ENCODE peak calls at places on chromosomes 7 and 10, in four cellular contexts. One of them, this sample, is unnamed.
A peak's percentile ranks its signal among the peaks of the same experiment; 100 is the strongest.

GRCh38 chr10:96208271-96208670 is 63.1 kb downstream of the BLNK start:
- DNase-seq in upper lobe of left lung: no peak
- DNase-seq in suprapubic skin: no peak
- DNase-seq in stomach: no peak
- DNase-seq in this sample: no peak

GRCh38 chr10:52488606-52489485 is 174.8 kb downstream of the DKK1 start:
- DNase-seq in upper lobe of left lung: no peak
- DNase-seq in suprapubic skin: no peak
- DNase-seq in stomach: no peak
- DNase-seq in this sample: no peak

GRCh38 chr7:131225619-131226101 is 102.0 kb upstream of the MKLN1 start:
- DNase-seq in stomach: peak; percentile 28
- DNase-seq in suprapubic skin: no peak
- DNase-seq in upper lobe of left lung: no peak
- DNase-seq in this sample: no peak

GRCh38 chr7:27560706-27561235 is 101.9 kb downstream of the HIBADH start:
- DNase-seq in suprapubic skin: no peak
- DNase-seq in upper lobe of left lung: no peak
- DNase-seq in stomach: no peak
- DNase-seq in this sample: no peak

GRCh38 chr7:17902599-17902998 is 37.7 kb downstream of the SNX13 start:
- DNase-seq in suprapubic skin: no peak
- DNase-seq in upper lobe of left lung: peak; percentile 11
- DNase-seq in stomach: no peak
- DNase-seq in this sample: no peak

GRCh38 chr7:139617074-139617473 is 93.6 kb downstream of the CLEC2L start:
- DNase-seq in stomach: no peak
- DNase-seq in upper lobe of left lung: no peak
- DNase-seq in suprapubic skin: no peak
- DNase-seq in this sample: no peak

GRCh38 chr7:151070573-151070960 is 10.0 kb downstream of the FASTK start:
- DNase-seq in suprapubic skin: no peak
- DNase-seq in upper lobe of left lung: peak; percentile 62
- DNase-seq in stomach: no peak
- DNase-seq in this sample: no peak

GRCh38 chr10:129937351-129937751 is 26.7 kb downstream of the EBF3 start:
- DNase-seq in suprapubic skin: peak; percentile 45
- DNase-seq in upper lobe of left lung: peak; percentile 54
- DNase-seq in stomach: peak; percentile 20
- DNase-seq in this sample: no peak

GRCh38 chr7:87543623-87544022 is 57.1 kb downstream of the ABCB1 start:
- DNase-seq in upper lobe of left lung: no peak
- DNase-seq in stomach: no peak
- DNase-seq in suprapubic skin: no peak
- DNase-seq in this sample: no peak

DNA sequence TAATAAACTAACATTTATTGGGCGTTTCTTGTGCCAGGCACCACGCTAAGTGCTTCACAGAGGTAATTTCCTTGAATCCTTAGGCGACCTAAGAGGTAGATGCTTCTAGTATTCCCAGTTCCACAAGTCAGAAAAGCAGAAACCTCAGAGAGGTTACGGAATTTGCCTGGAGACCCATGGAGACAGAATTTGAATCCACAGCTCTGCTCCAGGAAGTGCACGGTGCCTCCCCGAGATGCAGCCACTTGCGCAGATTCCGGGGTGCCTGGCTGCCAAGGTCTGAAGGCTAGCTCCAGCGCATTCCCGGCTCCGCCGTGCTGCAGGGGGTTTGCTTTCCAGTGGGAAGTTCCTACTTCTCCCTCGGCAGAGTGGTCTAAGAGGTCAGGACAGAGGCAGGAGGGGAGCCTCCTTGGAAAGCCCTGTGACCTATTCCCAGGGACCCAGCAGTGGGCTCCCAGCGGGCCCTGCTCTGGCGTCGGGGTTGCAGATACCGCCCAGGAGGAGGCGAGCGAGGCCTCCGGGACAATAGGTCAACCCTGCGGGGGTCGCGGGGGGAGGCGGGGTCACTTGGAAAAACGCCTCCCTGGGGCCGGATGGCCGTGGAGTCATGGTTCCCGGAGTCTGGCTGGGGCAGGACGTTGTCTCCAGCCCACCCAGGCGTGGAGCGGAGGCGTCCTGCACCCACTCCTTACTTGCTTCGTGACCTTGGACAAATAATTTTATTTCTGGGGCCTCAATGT is 10.1 kb upstream of the NKX2-3 start:
- DNase-seq in stomach: no peak
- DNase-seq in upper lobe of left lung: peak; percentile 72
- DNase-seq in suprapubic skin: no peak
- DNase-seq in this sample: no peak
- H3K4me1 ChIP-seq in stomach: peaks cover 27% of the 10 kb centered on the region
- H3K4me1 ChIP-seq in upper lobe of left lung: peaks cover 41% of the 10 kb centered on the region
- H3K4me1 ChIP-seq in suprapubic skin: peaks cover 27% of the 10 kb centered on the region
- H3K4me1 ChIP-seq in this sample: no peaks in the 10 kb centered on the region

GRCh38 chr10:133391249-133391635 is 2.7 kb upstream of the MTG1 start:
- DNase-seq in suprapubic skin: no peak
- DNase-seq in stomach: no peak
- DNase-seq in upper lobe of left lung: no peak
- DNase-seq in this sample: no peak

GRCh38 chr10:133390597-133391248 is 3.2 kb upstream of the MTG1 start:
- DNase-seq in suprapubic skin: no peak
- DNase-seq in stomach: peak; percentile 17
- DNase-seq in upper lobe of left lung: no peak
- DNase-seq in this sample: no peak

GRCh38 chr10:133391761-133392518 is 2.0 kb upstream of the MTG1 start:
- DNase-seq in suprapubic skin: no peak
- DNase-seq in upper lobe of left lung: no peak
- DNase-seq in stomach: peak; percentile 19
- DNase-seq in this sample: no peak

GRCh38 chr10:133388265-133388972 is 5.5 kb upstream of the MTG1 start:
- DNase-seq in upper lobe of left lung: no peak
- DNase-seq in suprapubic skin: no peak
- DNase-seq in stomach: peak; percentile 18
- DNase-seq in this sample: no peak

GRCh38 chr10:133388973-133389818 is 4.8 kb upstream of the MTG1 start:
- DNase-seq in suprapubic skin: no peak
- DNase-seq in stomach: peak; percentile 25
- DNase-seq in upper lobe of left lung: peak; percentile 87
- DNase-seq in this sample: no peak
- TF ChIP-seq POLR2AphosphoS5 in suprapubic skin: no peak
- TF ChIP-seq POLR2AphosphoS5 in stomach: no peak
- TF ChIP-seq POLR2AphosphoS5 in upper lobe of left lung: no peak
- TF ChIP-seq POLR2AphosphoS5 in this sample: no peak

GRCh38 chr7:149620961-149621360 is 123.4 kb upstream of the ZNF746 start:
- DNase-seq in suprapubic skin: no peak
- DNase-seq in upper lobe of left lung: peak; percentile 74
- DNase-seq in stomach: no peak
- DNase-seq in this sample: no peak
- H3K36me3 ChIP-seq in suprapubic skin: peaks cover 53% of the 10 kb centered on the region
- H3K36me3 ChIP-seq in upper lobe of left lung: peaks cover 51% of the 10 kb centered on the region
- H3K36me3 ChIP-seq in stomach: peaks cover 55% of the 10 kb centered on the region
- H3K36me3 ChIP-seq in this sample: no peaks in the 10 kb centered on the region

GRCh38 chr10:50027195-50027594 is 39.0 kb downstream of the AGAP6 start:
- DNase-seq in stomach: no peak
- DNase-seq in suprapubic skin: no peak
- DNase-seq in upper lobe of left lung: peak; percentile 68
- DNase-seq in this sample: no peak

GRCh38 chr10:50021646-50022045 is 33.4 kb downstream of the AGAP6 start:
- DNase-seq in suprapubic skin: no peak
- DNase-seq in stomach: no peak
- DNase-seq in upper lobe of left lung: peak; percentile 15
- DNase-seq in this sample: no peak

GRCh38 chr10:50025627-50026026 is 37.4 kb downstream of the AGAP6 start:
- DNase-seq in suprapubic skin: no peak
- DNase-seq in upper lobe of left lung: peak; percentile 27
- DNase-seq in stomach: no peak
- DNase-seq in this sample: no peak
- H3K4me1 ChIP-seq in suprapubic skin: no peaks in the 10 kb centered on the region
- H3K4me1 ChIP-seq in upper lobe of left lung: no peaks in the 10 kb centered on the region
- H3K4me1 ChIP-seq in stomach: no peaks in the 10 kb centered on the region
- H3K4me1 ChIP-seq in this sample: no peaks in the 10 kb centered on the region

DNA sequence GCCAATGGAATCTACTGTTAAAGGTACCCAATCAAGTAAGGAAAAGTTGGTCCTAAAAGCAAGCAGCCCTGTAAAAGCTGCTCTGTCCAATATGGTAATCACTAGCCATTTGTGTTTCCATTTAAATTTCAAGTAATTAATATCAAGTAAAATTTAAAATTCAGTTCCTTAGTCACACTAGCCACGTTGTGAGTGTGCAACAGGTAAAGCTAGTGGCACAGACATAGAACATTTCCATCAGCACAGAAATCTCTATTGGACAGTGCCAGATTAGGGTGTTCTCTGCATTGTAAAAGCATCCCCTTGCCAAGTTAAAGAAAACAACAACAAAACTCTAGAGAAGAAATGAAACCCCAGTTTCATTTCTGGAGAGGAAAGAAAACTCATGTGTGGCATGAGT is 4.4 kb downstream of the CAV1 start:
- DNase-seq in suprapubic skin: no peak
- DNase-seq in stomach: no peak
- DNase-seq in upper lobe of left lung: no peak
- DNase-seq in this sample: no peak
- TF ChIP-seq POLR2AphosphoS5 in suprapubic skin: no peak
- TF ChIP-seq POLR2AphosphoS5 in stomach: no peak
- TF ChIP-seq POLR2AphosphoS5 in upper lobe of left lung: no peak
- TF ChIP-seq POLR2AphosphoS5 in this sample: no peak

GRCh38 chr10:78035025-78035424 is 1.4 kb downstream of the RPS24 start:
- DNase-seq in stomach: no peak
- DNase-seq in upper lobe of left lung: no peak
- DNase-seq in suprapubic skin: no peak
- DNase-seq in this sample: no peak
- H3K36me3 ChIP-seq in stomach: peaks cover 50% of the 10 kb centered on the region
- H3K36me3 ChIP-seq in upper lobe of left lung: peaks cover 35% of the 10 kb centered on the region
- H3K36me3 ChIP-seq in suprapubic skin: peaks cover 46% of the 10 kb centered on the region
- H3K36me3 ChIP-seq in this sample: peaks cover 12% of the 10 kb centered on the region

This sample was measured in breast epithelium.